ENCODE peak calls at places on chromosome 1, in five cellular contexts. One of them, this sample, is unnamed.

GRCh38 chr1:25006770-25007169 is 76.7 kb upstream of the RUNX3 start:
- DNase-seq in ACHN: no peak
- DNase-seq in left cardiac atrium: peak
- DNase-seq in midbrain: no peak
- DNase-seq in fibroblast of mammary gland: no peak
- DNase-seq in this sample: peak

GRCh38 chr1:209989525-209989924 is 51.5 kb downstream of the SYT14 start:
- DNase-seq in midbrain: no peak
- DNase-seq in fibroblast of mammary gland: peak
- DNase-seq in ACHN: peak
- DNase-seq in left cardiac atrium: no peak
- DNase-seq in this sample: peak

GRCh38 chr1:7406641-7407546 is 364.2 kb upstream of the VAMP3 start:
- DNase-seq in ACHN: no peak
- DNase-seq in fibroblast of mammary gland: no peak
- DNase-seq in midbrain: no peak
- DNase-seq in left cardiac atrium: no peak
- DNase-seq in this sample: no peak

GRCh38 chr1:21491483-21492170 is 17.6 kb upstream of the ALPL start:
- DNase-seq in left cardiac atrium: no peak
- DNase-seq in ACHN: no peak
- DNase-seq in midbrain: no peak
- DNase-seq in fibroblast of mammary gland: no peak
- DNase-seq in this sample: no peak

GRCh38 chr1:8797230-8797629 is 20.2 kb downstream of the RERE start:
- DNase-seq in ACHN: no peak
- DNase-seq in fibroblast of mammary gland: peak
- DNase-seq in left cardiac atrium: no peak
- DNase-seq in midbrain: no peak
- DNase-seq in this sample: peak

GRCh38 chr1:216805233-216805632 is 82.0 kb upstream of the ESRRG start:
- DNase-seq in ACHN: no peak
- DNase-seq in fibroblast of mammary gland: no peak
- DNase-seq in left cardiac atrium: no peak
- DNase-seq in midbrain: peak
- DNase-seq in this sample: no peak

GRCh38 chr1:244858357-244858756 is 6.0 kb downstream of the HNRNPU start:
- DNase-seq in midbrain: no peak
- DNase-seq in ACHN: no peak
- DNase-seq in fibroblast of mammary gland: no peak
- DNase-seq in left cardiac atrium: no peak
- DNase-seq in this sample: no peak

GRCh38 chr1:213796525-213796924 is 191.2 kb upstream of the PROX1 start:
- DNase-seq in midbrain: no peak
- DNase-seq in fibroblast of mammary gland: no peak
- DNase-seq in ACHN: no peak
- DNase-seq in left cardiac atrium: no peak
- DNase-seq in this sample: no peak

GRCh38 chr1:170659404-170660035 is 4.4 kb upstream of the PRRX1 start:
- DNase-seq in left cardiac atrium: no peak
- DNase-seq in fibroblast of mammary gland: peak
- DNase-seq in midbrain: no peak
- DNase-seq in ACHN: no peak
- DNase-seq in this sample: no peak

GRCh38 chr1:162983671-162984425 is 85.3 kb upstream of the RGS4 start:
- DNase-seq in ACHN: no peak
- DNase-seq in midbrain: no peak
- DNase-seq in left cardiac atrium: no peak
- DNase-seq in fibroblast of mammary gland: no peak
- DNase-seq in this sample: peak

This sample was measured in iris pigment epithelial cell.